ENCODE peak calls at places on chromosome 15, in five cellular contexts. M, J, R, N and I are unnamed samples.

GRCh38 chr15:91890614-91891013 is 37.1 kb downstream of the SLCO3A1 start:
- DNase-seq in M (no peak), J (no peak), R (peak), N (no peak), I (no peak)

GRCh38 chr15:59696332-59696731 is 7.2 kb upstream of the BNIP2 start:
- DNase-seq in M (no peak), J (no peak), R (no peak), N (no peak), I (no peak)

GRCh38 chr15:67064607-67065530 is 533 bp upstream of the SMAD3 start:
- DNase-seq in M (peak), J (no peak), R (no peak), N (no peak), I (no peak)

GRCh38 chr15:88704791-88705768 is 66.3 kb downstream of the ISG20 start:
- DNase-seq in M (no peak), J (peak), R (no peak), N (no peak), I (no peak)

GRCh38 chr15:67133738-67134576 is 68.6 kb downstream of the SMAD3 start:
- DNase-seq in M (no peak), J (no peak), R (no peak), N (no peak), I (no peak)

GRCh38 chr15:74132681-74133070 is 2.3 kb downstream of the ISLR2 start:
- DNase-seq in M (no peak), J (no peak), R (no peak), N (no peak), I (no peak)

GRCh38 chr15:41950127-41950483 is 22.3 kb downstream of the EHD4 start:
- DNase-seq in M (no peak), J (no peak), R (no peak), N (no peak), I (no peak)

GRCh38 chr15:57320543-57321220 is 55.6 kb upstream of the CGNL1 start:
- DNase-seq in M (no peak), J (no peak), R (no peak), N (no peak), I (no peak)

GRCh38 chr15:80468776-80469175 is 64.6 kb downstream of the ARNT2 start:
- DNase-seq in M (no peak), J (no peak), R (no peak), N (no peak), I (no peak)

GRCh38 chr15:89018235-89018634 is 70.0 kb upstream of the ABHD2 start:
- DNase-seq in M (no peak), J (no peak), R (no peak), N (no peak), I (no peak)